ENCODE peak calls at places on chromosomes 3 and 15, in four cellular contexts. U, V, A and Z are unnamed samples.

GRCh38 chr3:149586871-149587270 is 71.0 kb downstream of the WWTR1 start:
- DNase-seq in U (no peak), V (no peak), A (no peak), Z (no peak)

GRCh38 chr3:19898725-19899124 is 35.3 kb downstream of the EFHB start:
- DNase-seq in U (no peak), V (no peak), A (no peak), Z (no peak)

GRCh38 chr15:98677345-98678059 is 29.2 kb downstream of the IGF1R start:
- DNase-seq in U (no peak), V (no peak), A (no peak), Z (no peak)

GRCh38 chr3:150062492-150062891 is 91.8 kb upstream of the PFN2 start:
- DNase-seq in U (no peak), V (no peak), A (no peak), Z (no peak)

GRCh38 chr3:38590521-38590920 is 59.0 kb downstream of the SCN5A start:
- DNase-seq in U (no peak), V (no peak), A (no peak), Z (no peak)

GRCh38 chr3:73446467-73447110 is 178.2 kb downstream of the PDZRN3 start:
- DNase-seq in U (no peak), V (no peak), A (no peak), Z (no peak)

GRCh38 chr15:81074773-81075172 is 59.3 kb upstream of the CFAP161 start:
- DNase-seq in U (no peak), V (no peak), A (no peak), Z (no peak)

GRCh38 chr3:195209836-195210551 is 61.0 kb downstream of the XXYLT1 start:
- DNase-seq in U (no peak), V (no peak), A (no peak), Z (no peak)

GRCh38 chr3:42719002-42719401 is 16.4 kb upstream of the HHATL start:
- DNase-seq in U (no peak), V (no peak), A (no peak), Z (no peak)

GRCh38 chr3:71031151-71031550 is 552.4 kb downstream of the FOXP1 start:
- DNase-seq in U (no peak), V (no peak), A (no peak), Z (no peak)

GRCh38 chr3:46624533-46624932 is 12.2 kb downstream of the FAM240A start:
- DNase-seq in U (no peak), V (no peak), A (no peak), Z (no peak)

GRCh38 chr3:128472462-128473179 is 5.9 kb upstream of the DNAJB8 start:
- DNase-seq in U (no peak), V (no peak), A (no peak), Z (no peak)

GRCh38 chr3:193040836-193041672 is 123.4 kb upstream of the MB21D2 start:
- DNase-seq in U (peak; percentile 40), V (no peak), A (no peak), Z (peak; percentile 51)

GRCh38 chr15:60115579-60116415 is 111.7 kb downstream of the FOXB1 start:
- DNase-seq in U (no peak), V (no peak), A (no peak), Z (no peak)